ENCODE peak calls at places on chromosomes 11 and 22, in ten cellular contexts. G is endothelial cell, I is choroid plexus epithelial cell, J is foreskin fibroblast, Q is heart left ventricle, O is BJ, E is fibroblast of villous mesenchyme, Y is dorsolateral prefrontal cortex, X is sigmoid colon, T is GM20000. F is an unnamed sample.

GRCh38 chr11:118908931-118909618 is 16.7 kb downstream of the BCL9L start:
- DNase-seq in T (no peak), O (peak), J (peak), I (peak), G (no peak), E (peak), X (peak), Y (peak), Q (peak), F (no peak)

GRCh38 chr11:8259316-8259995 is 4.2 kb downstream of the LMO1 start:
- DNase-seq in G (no peak), Y (no peak), J (no peak), E (no peak), O (no peak), X (peak), T (no peak), Q (no peak), I (no peak), F (no peak)

GRCh38 chr11:122339661-122340060 is 223.6 kb upstream of the BLID start:
- DNase-seq in J (no peak), O (no peak), Y (no peak), I (no peak), X (no peak), E (no peak), Q (no peak), T (no peak), G (no peak), F (no peak)

GRCh38 chr11:23924226-23924625 is 572.6 kb upstream of the LUZP2 start:
- DNase-seq in O (no peak), G (no peak), X (no peak), Q (no peak), T (no peak), J (no peak), Y (no peak), E (no peak), I (no peak), F (no peak)

GRCh38 chr11:83364500-83365059 is 78.4 kb upstream of the CCDC90B start:
- DNase-seq in G (no peak), E (no peak), T (no peak), X (no peak), I (no peak), J (no peak), O (no peak), Y (no peak), Q (no peak), F (no peak)

GRCh38 chr11:638616-639323 is 1.7 kb downstream of the DRD4 start:
- DNase-seq in G (no peak), Y (no peak), J (no peak), T (no peak), X (no peak), I (peak), Q (no peak), O (no peak), E (no peak), F (no peak)

GRCh38 chr11:128776088-128776433 is 82.2 kb downstream of the FLI1 start:
- DNase-seq in Y (no peak), O (no peak), I (no peak), E (no peak), X (no peak), G (no peak), T (no peak), Q (no peak), J (no peak), F (no peak)

GRCh38 chr22:22817468-22818201 is 70.0 kb upstream of the IGLL5 start:
- DNase-seq in T (no peak), Y (no peak), X (no peak), Q (no peak), E (no peak), J (no peak), G (no peak), O (no peak), I (no peak), F (no peak)

GRCh38 chr22:35506259-35506570 is 34.4 kb upstream of the RASD2 start:
- DNase-seq in O (no peak), X (no peak), Q (no peak), G (no peak), I (peak), Y (no peak), E (peak), T (no peak), J (no peak), F (no peak)

GRCh38 chr11:9577551-9577950 is 4.1 kb downstream of the WEE1 start:
- DNase-seq in Y (no peak), G (no peak), J (peak), X (no peak), E (peak), Q (no peak), I (peak), O (no peak), T (no peak), F (no peak)

GRCh38 chr11:64745219-64745522 is 1.2 kb upstream of the RASGRP2 start:
- DNase-seq in Y (no peak), I (no peak), X (peak), G (peak), E (peak), O (no peak), Q (peak), T (no peak), J (no peak), F (no peak)

GRCh38 chr11:45361551-45361950 is 75.4 kb upstream of the SYT13 start:
- DNase-seq in J (no peak), I (no peak), Y (no peak), T (no peak), E (no peak), X (no peak), O (no peak), Q (no peak), G (no peak), F (no peak)

GRCh38 chr22:45731041-45731797 is 59.6 kb downstream of the ATXN10 start:
- DNase-seq in E (peak), O (no peak), I (peak), G (no peak), Y (no peak), T (no peak), X (no peak), J (peak), Q (no peak), F (no peak)

GRCh38 chr22:29105468-29105867 is 32.6 kb downstream of the KREMEN1 start:
- DNase-seq in X (no peak), I (peak), O (no peak), E (no peak), J (no peak), Y (no peak), T (no peak), Q (no peak), G (no peak), F (no peak)

GRCh38 chr11:112229746-112230433 is 3.7 kb downstream of the PTS start:
- DNase-seq in G (no peak), X (no peak), Y (no peak), E (peak), J (peak), O (peak), T (no peak), Q (no peak), I (peak), F (no peak)

GRCh38 chr11:27184458-27185312 is 144.1 kb downstream of the BBOX1 start:
- DNase-seq in I (peak), Q (no peak), Y (no peak), G (no peak), T (no peak), J (peak), X (no peak), E (no peak), O (no peak), F (no peak)

GRCh38 chr22:36339171-36340065 is 48.3 kb downstream of the MYH9 start:
- DNase-seq in E (peak), Y (no peak), I (peak), J (peak), T (no peak), O (no peak), X (no peak), Q (no peak), G (no peak), F (no peak)

GRCh38 chr11:127288926-127289325 is 288.4 kb upstream of the KIRREL3 start:
- DNase-seq in I (no peak), Y (no peak), G (no peak), X (no peak), E (no peak), Q (no peak), O (no peak), T (no peak), J (no peak), F (no peak)

GRCh38 chr11:64428685-64429084 is 69.7 kb downstream of the RPS6KA4 start:
- DNase-seq in J (no peak), X (no peak), Q (no peak), O (no peak), T (no peak), I (no peak), G (no peak), Y (no peak), E (no peak), F (no peak)

GRCh38 chr22:44182591-44183588 is 2.2 kb downstream of the PARVG start:
- DNase-seq in Y (no peak), O (no peak), G (no peak), E (no peak), T (peak), J (no peak), I (no peak), Q (peak), X (peak), F (no peak)

GRCh38 chr22:41642711-41643110 is 21.6 kb downstream of the XRCC6 start:
- DNase-seq in T (no peak), X (no peak), J (peak), Y (no peak), Q (no peak), O (no peak), E (no peak), I (peak), G (no peak), F (no peak)

GRCh38 chr11:45468265-45468856 is 182.2 kb upstream of the SYT13 start:
- DNase-seq in J (peak), X (no peak), E (peak), Q (no peak), O (no peak), I (peak), T (no peak), G (peak), Y (no peak), F (no peak)

GRCh38 chr22:26333088-26333800 is 95.8 kb upstream of the ASPHD2 start:
- DNase-seq in J (no peak), O (no peak), T (no peak), X (no peak), Y (no peak), G (no peak), I (no peak), E (no peak), Q (no peak), F (no peak)

GRCh38 chr22:20016734-20017621 is at the start of gene ARVCF:
- DNase-seq in I (peak), T (peak), Y (peak), G (peak), E (peak), O (peak), Q (peak), J (peak), X (peak), F (no peak)
- TF ChIP-seq CTCF in I (no peak), T (no peak), Y (peak), G (no peak), E (peak), O (peak), Q (no peak), J (no peak), X (no peak), F (no peak)

DNA sequence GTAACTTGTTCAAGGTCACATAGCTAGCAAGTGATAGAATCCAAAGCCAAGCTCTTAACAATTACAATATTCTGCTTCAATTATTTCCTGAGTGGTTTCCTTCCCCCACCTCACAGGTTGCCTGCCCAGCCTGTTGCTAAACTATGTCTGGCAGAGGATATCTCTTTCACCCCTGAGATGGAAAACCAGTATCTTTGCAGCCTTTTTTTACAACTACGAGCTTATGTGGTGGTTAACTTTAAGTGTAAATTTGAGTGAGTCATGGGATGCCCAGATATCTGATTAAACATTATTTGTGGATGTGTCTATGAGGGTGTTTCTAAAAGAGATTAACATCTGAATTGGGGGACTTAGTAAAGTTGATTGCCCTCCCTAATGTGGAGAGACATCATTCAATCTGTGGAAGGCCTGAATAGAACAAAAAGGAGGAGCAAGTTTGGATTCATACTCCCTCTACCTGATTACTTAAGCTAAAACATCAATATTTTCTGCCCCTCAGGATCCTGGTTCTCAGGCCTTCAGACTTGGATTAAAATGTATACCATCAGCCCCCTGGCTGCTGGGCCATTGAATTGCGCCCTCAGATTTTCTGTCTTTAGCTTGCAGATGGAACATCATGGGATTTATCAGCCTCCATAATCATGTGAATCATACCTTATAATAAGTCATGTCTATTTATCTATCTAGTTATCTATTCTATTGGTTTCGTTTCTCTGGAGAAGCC is 911.9 kb downstream of the METTL15 start:
- DNase-seq in G (peak), T (no peak), E (peak), Y (no peak), J (peak), O (no peak), X (no peak), I (peak), Q (no peak), F (no peak)
- TF ChIP-seq CTCF in G (peak), T (no peak), E (peak), Y (peak), J (peak), O (peak), X (no peak), I (peak), Q (no peak), F (peak)

GRCh38 chr11:113796663-113797259 is 17.2 kb downstream of the CLDN25 start:
- DNase-seq in Y (peak), E (peak), T (peak), Q (no peak), X (no peak), O (no peak), J (peak), I (peak), G (peak), F (no peak)
- TF ChIP-seq CTCF in Y (peak), E (peak), T (peak), Q (peak), X (peak), O (peak), J (peak), I (peak), G (peak), F (peak)

DNA sequence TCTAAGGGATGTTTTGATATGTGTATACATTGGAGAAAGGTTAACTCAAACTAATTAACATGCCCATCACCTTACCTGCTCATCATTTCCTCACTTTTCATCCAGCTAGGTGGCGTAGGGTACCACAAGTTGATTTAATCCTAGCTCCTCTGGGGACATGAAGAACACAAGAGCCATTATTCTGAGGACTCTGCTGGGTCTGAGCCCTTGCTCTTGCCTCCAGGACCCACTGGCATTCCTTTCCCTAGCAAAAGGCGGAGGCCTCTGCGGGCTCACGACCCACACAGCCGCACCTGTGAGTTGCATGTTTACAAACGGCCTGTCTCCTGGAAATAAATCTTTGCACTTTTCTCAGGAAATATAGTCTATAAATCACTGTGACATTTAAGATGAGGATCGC is 871.9 kb downstream of the TBC1D22A start:
- DNase-seq in Q (no peak), I (no peak), G (no peak), Y (no peak), X (no peak), J (no peak), T (no peak), E (no peak), O (no peak), F (no peak)
- TF ChIP-seq CTCF in Q (no peak), I (no peak), G (no peak), Y (no peak), X (no peak), J (no peak), T (no peak), E (no peak), O (no peak), F (no peak)

DNA sequence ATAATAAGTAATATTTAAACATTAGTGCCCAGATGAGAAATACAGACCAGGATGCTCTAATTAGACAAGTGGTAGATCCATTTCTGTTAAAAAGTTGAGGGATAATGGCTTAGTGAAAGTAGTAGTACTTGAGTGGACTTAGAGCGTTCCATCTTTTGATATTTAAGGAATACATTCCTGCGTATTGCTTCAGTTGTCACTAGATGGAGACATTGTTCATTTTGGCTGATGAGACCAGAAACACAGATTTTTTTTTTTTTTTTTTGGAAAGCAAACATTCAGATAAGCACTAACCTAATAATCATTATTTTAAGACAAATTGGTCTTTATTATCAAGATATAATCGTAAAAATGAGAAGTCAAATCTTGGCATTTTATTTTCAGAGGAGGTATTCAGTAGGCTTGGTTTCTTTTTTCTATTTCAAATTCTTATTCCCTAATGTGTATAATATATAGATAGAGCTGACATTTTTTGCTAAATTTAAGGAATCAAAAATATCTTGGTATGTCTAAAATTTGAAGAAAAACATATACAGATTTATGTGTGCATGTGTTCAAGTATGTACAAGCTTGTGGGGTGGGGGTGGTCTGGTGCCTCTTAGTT is 92.9 kb downstream of the DYNC2H1 start:
- DNase-seq in X (no peak), Y (no peak), O (no peak), E (peak), Q (no peak), G (no peak), T (no peak), I (peak), J (peak), F (no peak)
- TF ChIP-seq CTCF in X (no peak), Y (peak), O (peak), E (peak), Q (peak), G (peak), T (peak), I (peak), J (peak), F (peak)

GRCh38 chr11:35046606-35047005 is 92.4 kb upstream of the CD44 start:
- DNase-seq in I (no peak), T (no peak), E (no peak), Q (no peak), J (no peak), G (no peak), Y (no peak), O (no peak), X (no peak), F (no peak)

GRCh38 chr11:35042906-35043305 is 96.1 kb upstream of the CD44 start:
- DNase-seq in J (no peak), I (no peak), O (no peak), Y (no peak), X (no peak), T (no peak), G (no peak), E (no peak), Q (no peak), F (no peak)

GRCh38 chr11:35045219-35045819 is 93.7 kb upstream of the CD44 start:
- DNase-seq in J (no peak), I (no peak), O (no peak), T (peak), X (no peak), E (no peak), Q (no peak), Y (no peak), G (no peak), F (no peak)

GRCh38 chr11:35042265-35042664 is 96.7 kb upstream of the CD44 start:
- DNase-seq in Y (no peak), Q (no peak), I (peak), X (no peak), E (peak), G (no peak), O (no peak), J (no peak), T (no peak), F (no peak)

DNA sequence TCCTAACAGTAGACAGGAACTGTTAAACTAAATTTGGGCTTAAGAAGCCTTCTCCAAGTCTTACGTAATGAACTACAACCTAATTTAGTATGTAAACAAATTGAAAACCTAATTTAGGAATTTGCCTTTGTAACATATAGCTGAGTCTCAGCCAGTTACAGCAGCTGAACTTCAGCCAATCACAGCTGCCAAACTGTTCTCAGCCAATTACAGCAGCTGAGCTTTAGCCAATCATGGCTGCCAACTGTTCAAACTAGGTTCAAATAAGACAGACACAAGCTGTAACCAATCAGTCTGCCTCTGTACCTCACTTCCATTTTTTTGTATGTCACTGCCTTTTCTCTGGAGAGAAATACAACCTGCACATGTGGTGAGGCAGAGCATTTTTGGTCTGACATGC is 95.0 kb upstream of the CD44 start:
- DNase-seq in I (peak), Y (no peak), O (no peak), T (no peak), X (no peak), G (no peak), E (no peak), Q (peak), J (no peak), F (no peak)
- TF ChIP-seq CTCF in I (no peak), Y (no peak), O (no peak), T (no peak), X (no peak), G (no peak), E (no peak), Q (no peak), J (no peak), F (no peak)

GRCh38 chr11:12600829-12601228 is 73.4 kb upstream of the TEAD1 start:
- DNase-seq in Y (no peak), X (no peak), I (no peak), G (no peak), Q (no peak), O (no peak), E (no peak), J (no peak), T (no peak), F (no peak)

GRCh38 chr11:12598330-12599256 is 75.6 kb upstream of the TEAD1 start:
- DNase-seq in G (no peak), E (peak), J (peak), T (no peak), X (no peak), Q (no peak), I (peak), O (no peak), Y (peak), F (no peak)

GRCh38 chr11:12603362-12604088 is 70.7 kb upstream of the TEAD1 start:
- DNase-seq in J (no peak), Q (no peak), G (no peak), Y (no peak), O (no peak), X (no peak), I (no peak), E (peak), T (no peak), F (no peak)

GRCh38 chr11:12602421-12602820 is 71.8 kb upstream of the TEAD1 start:
- DNase-seq in E (peak), O (no peak), T (no peak), G (no peak), I (no peak), Y (no peak), Q (no peak), J (peak), X (no peak), F (no peak)

GRCh38 chr11:12599408-12600143 is 74.6 kb upstream of the TEAD1 start:
- DNase-seq in O (no peak), J (peak), Y (peak), G (peak), I (no peak), X (no peak), E (no peak), T (peak), Q (peak), F (no peak)
- TF ChIP-seq CTCF in O (peak), J (peak), Y (peak), G (peak), I (peak), X (peak), E (peak), T (peak), Q (peak), F (peak)